ENCODE peak calls at places on chromosomes 4 and X, in ten cellular contexts. M, Y, R, P, U, C, Z, O, I and W are unnamed samples.

GRCh38 chrX:47321386-47321785 is 49.0 kb upstream of the ZNF157 start:
- DNase-seq in I (no peak), C (peak), U (no peak), R (peak), O (no peak), Z (no peak), P (peak), Y (peak), M (peak), W (peak)

GRCh38 chr4:113646456-113646809 is 115.1 kb downstream of the CAMK2D start:
- DNase-seq in C (peak), P (no peak), Y (no peak), I (no peak), M (no peak), O (no peak), U (no peak), Z (no peak), R (no peak), W (no peak)

GRCh38 chrX:12269484-12269883 is 131.2 kb downstream of the FRMPD4 start:
- DNase-seq in I (no peak), P (no peak), Z (no peak), R (no peak), C (no peak), Y (no peak), U (no peak), M (no peak), O (no peak), W (no peak)

GRCh38 chr4:145098675-145099037 is 545 bp downstream of the ABCE1 start:
- DNase-seq in R (peak), O (peak), M (no peak), P (peak), U (peak), Z (peak), Y (peak), I (peak), C (peak), W (no peak)

GRCh38 chr4:52005610-52006273 is 14.4 kb downstream of the LRRC66 start:
- DNase-seq in C (no peak), Z (no peak), Y (no peak), U (no peak), P (no peak), O (no peak), I (no peak), R (no peak), M (no peak), W (no peak)

GRCh38 chr4:13476915-13477314 is 7.2 kb downstream of the RAB28 start:
- DNase-seq in M (no peak), U (no peak), I (no peak), P (no peak), Z (peak), O (no peak), C (no peak), Y (peak), R (no peak), W (no peak)

GRCh38 chr4:80237992-80238391 is 28.5 kb upstream of the FGF5 start:
- DNase-seq in R (no peak), C (peak), P (no peak), M (no peak), Z (peak), I (no peak), Y (peak), O (no peak), U (no peak), W (no peak)

GRCh38 chr4:3530663-3531254 is 1.5 kb downstream of the LRPAP1 start:
- DNase-seq in Y (no peak), C (no peak), R (no peak), M (no peak), O (no peak), U (no peak), Z (peak), P (no peak), I (no peak), W (no peak)

GRCh38 chr4:7194251-7195137 is 2.2 kb downstream of the SORCS2 start:
- DNase-seq in Y (peak), U (peak), I (no peak), Z (no peak), C (no peak), M (peak), P (no peak), R (no peak), O (no peak), W (peak)

GRCh38 chr4:86092684-86093083 is 267.2 kb downstream of the MAPK10 start:
- DNase-seq in Y (peak), Z (peak), M (no peak), R (no peak), I (no peak), C (peak), U (no peak), O (no peak), P (no peak), W (no peak)

GRCh38 chr4:53168237-53168636 is 197.6 kb downstream of the SCFD2 start:
- DNase-seq in U (no peak), P (no peak), C (no peak), M (no peak), I (no peak), O (no peak), R (no peak), Y (no peak), Z (no peak), W (no peak)

GRCh38 chr4:3644849-3645627 is 112.8 kb upstream of the LRPAP1 start:
- DNase-seq in Y (no peak), I (no peak), Z (peak), M (peak), C (no peak), R (no peak), U (no peak), P (peak), O (no peak), W (no peak)

GRCh38 chrX:64188901-64189300 is 16.6 kb downstream of the AMER1 start:
- DNase-seq in R (no peak), M (no peak), U (no peak), C (no peak), Z (no peak), I (no peak), P (no peak), Y (no peak), O (no peak), W (no peak)

GRCh38 chrX:21740329-21741274 is 17.3 kb downstream of the SMPX start:
- DNase-seq in I (no peak), M (no peak), O (no peak), Z (no peak), R (peak), C (no peak), Y (no peak), P (peak), U (no peak), W (no peak)

GRCh38 chr4:71417150-71417549 is 78.3 kb downstream of the SLC4A4 start:
- DNase-seq in Y (no peak), C (no peak), M (no peak), Z (no peak), R (peak), U (no peak), O (no peak), P (no peak), I (no peak), W (no peak)

GRCh38 chrX:32576885-32577284 is 634.5 kb downstream of the DMD start:
- DNase-seq in R (no peak), I (no peak), P (no peak), C (no peak), O (no peak), U (no peak), M (no peak), Z (no peak), Y (no peak), W (no peak)

GRCh38 chrX:115939636-115940160 is 230.8 kb upstream of the AGTR2 start:
- DNase-seq in Z (no peak), I (no peak), Y (no peak), O (no peak), P (no peak), U (no peak), M (no peak), C (no peak), R (no peak), W (no peak)

GRCh38 chrX:24426921-24427746 is 38.0 kb upstream of the PDK3 start:
- DNase-seq in M (no peak), U (no peak), O (no peak), R (no peak), C (peak), P (no peak), Z (no peak), I (no peak), Y (peak), W (no peak)

GRCh38 chr4:84948056-84948455 is 18.4 kb downstream of the WDFY3 start:
- DNase-seq in R (no peak), Y (peak), C (no peak), U (no peak), P (no peak), I (no peak), O (no peak), M (no peak), Z (no peak), W (no peak)

GRCh38 chr4:64598068-64598467 is 188.8 kb upstream of the TECRL start:
- DNase-seq in P (no peak), I (no peak), M (no peak), O (no peak), C (no peak), Z (no peak), Y (no peak), U (no peak), R (no peak), W (no peak)

GRCh38 chr4:156710571-156711195 is 260.9 kb downstream of the PDGFC start:
- DNase-seq in O (no peak), I (no peak), Y (no peak), Z (no peak), U (no peak), P (no peak), M (no peak), C (no peak), R (no peak), W (no peak)

GRCh38 chr4:41028392-41029076 is 185.8 kb downstream of the APBB2 start:
- DNase-seq in Y (peak), M (no peak), Z (peak), U (no peak), O (no peak), I (no peak), C (no peak), R (no peak), P (no peak), W (no peak)

GRCh38 chr4:134727696-134728095 is 526.1 kb upstream of the PABPC4L start:
- DNase-seq in I (no peak), Z (no peak), O (no peak), R (no peak), P (no peak), M (no peak), U (no peak), C (no peak), Y (no peak), W (peak)

GRCh38 chr4:8709729-8710360 is 117.3 kb downstream of the CPZ start:
- DNase-seq in O (no peak), P (no peak), Z (no peak), I (no peak), U (no peak), M (peak), R (no peak), C (no peak), Y (no peak), W (peak)

GRCh38 chr4:139633661-139634060 is 32.0 kb upstream of the MGST2 start:
- DNase-seq in I (no peak), U (no peak), R (peak), Z (no peak), Y (peak), P (no peak), C (peak), O (no peak), M (peak), W (peak)

GRCh38 chr4:47933798-47934197 is 19.4 kb upstream of the NFXL1 start:
- DNase-seq in R (no peak), M (no peak), C (peak), Z (peak), Y (peak), I (no peak), O (no peak), U (no peak), P (no peak), W (no peak)

GRCh38 chrX:102720237-102721168 is at the start of gene GPRASP3:
- DNase-seq in M (peak), C (peak), Y (peak), O (peak), R (peak), I (peak), P (peak), Z (peak), U (peak), W (peak)

GRCh38 chrX:16771483-16772398 is 14.5 kb upstream of the TXLNG start:
- DNase-seq in Z (peak), Y (peak), R (no peak), O (no peak), U (no peak), M (no peak), P (no peak), I (no peak), C (peak), W (peak)

GRCh38 chr4:16253127-16253960 is 27.1 kb upstream of the TAPT1 start:
- DNase-seq in U (no peak), O (no peak), I (no peak), Z (peak), M (no peak), R (no peak), P (no peak), C (peak), Y (peak), W (no peak)

GRCh38 chr4:148651991-148652390 is 209.8 kb upstream of the NR3C2 start:
- DNase-seq in M (no peak), R (no peak), C (no peak), U (no peak), I (no peak), Z (no peak), P (no peak), Y (no peak), O (no peak), W (no peak)

GRCh38 chrX:40152173-40152705 is 54.5 kb upstream of the BCOR start:
- DNase-seq in U (no peak), O (peak), I (peak), P (no peak), C (no peak), R (no peak), Z (no peak), Y (no peak), M (peak), W (peak)

GRCh38 chrX:70444326-70445196 is at the start of gene DLG3:
- DNase-seq in I (no peak), Z (no peak), O (no peak), P (no peak), Y (peak), U (no peak), C (no peak), R (no peak), M (no peak), W (peak)

GRCh38 chr4:113773756-113774155 is 12.2 kb upstream of the CAMK2D start:
- DNase-seq in R (no peak), I (no peak), P (no peak), M (no peak), U (no peak), C (peak), Y (no peak), O (no peak), Z (no peak), W (no peak)